ENCODE peak calls at places on chromosomes 12 and 14, in seven cellular contexts. Y is AG04450; V is tibial nerve; O is stimulated activated CD4-positive, alpha-beta T cell treated with anti-CD3 and anti-CD28 coated beads, Interleukin-4, amount 100 ng/mL, for 48 hours; E is Right ventricle myocardium inferior; J is iPS DF 6.9; U is left colon. Q is an unnamed sample.

GRCh38 chr12:54444202-54444601 is 25.1 kb upstream of the ITGA5 start:
- DNase-seq in Y (no peak), V (no peak), O (no peak), E (no peak), J (no peak), U (no peak), Q (no peak)

GRCh38 chr12:50397122-50397650 is 777 bp upstream of the FAM186A start:
- DNase-seq in Y (no peak), V (no peak), O (no peak), E (no peak), J (no peak), U (no peak), Q (no peak)

GRCh38 chr14:56120091-56120632 is 2.0 kb downstream of the PELI2 start:
- DNase-seq in Y (no peak), V (no peak), O (no peak), E (no peak), J (no peak), U (no peak), Q (peak)

GRCh38 chr14:66405158-66405557 is 81.0 kb upstream of the CCDC196 start:
- DNase-seq in Y (no peak), V (no peak), O (no peak), E (no peak), J (no peak), U (no peak), Q (no peak)

GRCh38 chr14:80213602-80214001 is 2.3 kb upstream of the DIO2 start:
- DNase-seq in Y (no peak), V (no peak), O (no peak), E (no peak), J (peak), U (no peak), Q (peak)

GRCh38 chr14:104442107-104442551 is 137.4 kb upstream of the C14orf180 start:
- DNase-seq in Y (no peak), V (no peak), O (no peak), E (peak), J (no peak), U (no peak), Q (no peak)

GRCh38 chr12:613996-614726 is 49.1 kb downstream of the NINJ2 start:
- DNase-seq in Y (no peak), V (no peak), O (no peak), E (no peak), J (no peak), U (no peak), Q (no peak)

GRCh38 chr12:54759751-54760150 is 94.6 kb upstream of the MUCL1 start:
- DNase-seq in Y (no peak), V (no peak), O (no peak), E (no peak), J (peak), U (no peak), Q (peak)

GRCh38 chr14:73752297-73752992 is 38.3 kb upstream of the PNMA1 start:
- DNase-seq in Y (no peak), V (no peak), O (no peak), E (peak), J (no peak), U (peak), Q (no peak)

GRCh38 chr12:115440438-115440837 is 756.5 kb upstream of the TBX3 start:
- DNase-seq in Y (no peak), V (no peak), O (no peak), E (no peak), J (no peak), U (no peak), Q (no peak)